ENCODE peak calls at places on chromosomes 6 and 20, in eight cellular contexts. M is GM23338, D is mesendoderm, Y is cardiac muscle cell, J is body of pancreas, P is sigmoid colon, X is HL-60, F is lower lobe of right lung. U is an unnamed sample.

GRCh38 chr20:32522775-32523612 is 62.1 kb downstream of the NOL4L start:
- DNase-seq in D (no peak), J (no peak), X (no peak), Y (no peak), F (peak; percentile 31), P (no peak), M (no peak), U (no peak)

GRCh38 chr20:38272961-38273360 is 12.4 kb upstream of the KIAA1755 start:
- DNase-seq in X (no peak), Y (no peak), P (peak; percentile 52), J (no peak), D (no peak), F (no peak), M (no peak), U (no peak)

GRCh38 chr6:101257163-101257562 is 136.3 kb upstream of the GRIK2 start:
- DNase-seq in F (no peak), P (no peak), M (no peak), J (no peak), Y (no peak), X (no peak), D (no peak), U (no peak)

GRCh38 chr20:59020938-59021551 is 1.8 kb downstream of the TUBB1 start:
- DNase-seq in M (no peak), P (no peak), X (no peak), D (peak; percentile 30), F (no peak), J (no peak), Y (peak; percentile 27), U (peak; percentile 18)

GRCh38 chr6:160730911-160731310 is 28.9 kb downstream of the PLG start:
- DNase-seq in F (no peak), J (peak; percentile 10), P (no peak), X (no peak), Y (peak; percentile 26), D (peak; percentile 62), M (peak; percentile 74), U (peak; percentile 31)

GRCh38 chr6:24412294-24412693 is 9.6 kb downstream of the MRS2 start:
- DNase-seq in J (no peak), D (no peak), Y (no peak), F (no peak), X (no peak), M (no peak), P (no peak), U (no peak)

GRCh38 chr20:11920083-11920482 is 2.4 kb downstream of the BTBD3 start:
- DNase-seq in F (no peak), P (no peak), D (no peak), Y (no peak), M (no peak), X (no peak), J (no peak), U (no peak)

GRCh38 chr20:461254-462198 is 807 bp downstream of the TBC1D20 start:
- DNase-seq in M (peak; percentile 66), D (peak; percentile 60), Y (peak; percentile 74), F (peak; percentile 75), J (peak; percentile 60), P (peak; percentile 77), X (no peak), U (peak; percentile 88)

GRCh38 chr20:4018015-4018748 is 2.8 kb upstream of the RNF24 start:
- DNase-seq in Y (no peak), P (no peak), F (no peak), X (no peak), D (no peak), J (no peak), M (no peak), U (no peak)

GRCh38 chr6:84777888-84778287 is 13.5 kb upstream of the TBX18 start:
- DNase-seq in X (no peak), D (no peak), M (no peak), P (no peak), F (no peak), Y (no peak), J (no peak), U (no peak)

GRCh38 chr6:4189249-4189648 is 53.9 kb upstream of the ECI2 start:
- DNase-seq in Y (no peak), P (no peak), X (no peak), J (no peak), F (no peak), D (no peak), M (no peak), U (no peak)

GRCh38 chr6:41604006-41604405 is 34.3 kb upstream of the MDFI start:
- DNase-seq in J (no peak), X (no peak), F (no peak), P (peak; percentile 41), D (no peak), M (no peak), Y (no peak), U (no peak)

GRCh38 chr20:62119101-62119500 is 3.2 kb upstream of the LSM14B start:
- DNase-seq in F (no peak), X (no peak), D (no peak), P (no peak), Y (no peak), J (no peak), M (no peak), U (no peak)

GRCh38 chr6:51432481-51432880 is 613.8 kb downstream of the TFAP2B start:
- DNase-seq in X (no peak), M (no peak), D (no peak), J (no peak), P (no peak), Y (no peak), F (no peak), U (no peak)

GRCh38 chr20:62411479-62412193 is 4.6 kb upstream of the CABLES2 start:
- DNase-seq in D (no peak), M (no peak), Y (no peak), J (no peak), P (no peak), F (no peak), X (no peak), U (no peak)

GRCh38 chr20:62502496-62503095 is 26.8 kb upstream of the GATA5 start:
- DNase-seq in X (no peak), D (no peak), P (no peak), Y (no peak), F (no peak), M (no peak), J (no peak), U (no peak)

GRCh38 chr6:132950556-132950955 is 136.2 kb downstream of the RPS12 start:
- DNase-seq in J (no peak), P (no peak), Y (no peak), F (no peak), M (no peak), X (no peak), D (no peak), U (no peak)

GRCh38 chr20:59608396-59608795 is 4.1 kb downstream of the PHACTR3 start:
- DNase-seq in F (no peak), Y (no peak), J (no peak), X (no peak), D (no peak), M (no peak), P (no peak), U (no peak)

GRCh38 chr6:72741083-72741482 is 119.2 kb downstream of the KCNQ5 start:
- DNase-seq in D (no peak), X (no peak), F (no peak), M (no peak), Y (no peak), P (no peak), J (no peak), U (no peak)

GRCh38 chr20:23156170-23156841 is 70.2 kb upstream of the CD93 start:
- DNase-seq in J (no peak), D (no peak), Y (no peak), F (peak; percentile 76), X (peak; percentile 79), P (peak; percentile 77), M (no peak), U (no peak)

GRCh38 chr6:43757966-43758616 is 11.9 kb upstream of the VEGFA start:
- DNase-seq in D (no peak), X (no peak), Y (no peak), F (peak; percentile 44), P (peak; percentile 33), J (no peak), M (no peak), U (no peak)

GRCh38 chr6:169957351-169957963 is 206.0 kb downstream of the ERMARD start:
- DNase-seq in F (no peak), X (no peak), M (no peak), J (peak; percentile 5), D (no peak), P (peak; percentile 62), Y (no peak), U (peak; percentile 34)

GRCh38 chr20:47265984-47266383 is 90.5 kb downstream of the ZMYND8 start:
- DNase-seq in X (no peak), P (no peak), M (no peak), Y (no peak), J (no peak), F (no peak), D (no peak), U (no peak)

DNA sequence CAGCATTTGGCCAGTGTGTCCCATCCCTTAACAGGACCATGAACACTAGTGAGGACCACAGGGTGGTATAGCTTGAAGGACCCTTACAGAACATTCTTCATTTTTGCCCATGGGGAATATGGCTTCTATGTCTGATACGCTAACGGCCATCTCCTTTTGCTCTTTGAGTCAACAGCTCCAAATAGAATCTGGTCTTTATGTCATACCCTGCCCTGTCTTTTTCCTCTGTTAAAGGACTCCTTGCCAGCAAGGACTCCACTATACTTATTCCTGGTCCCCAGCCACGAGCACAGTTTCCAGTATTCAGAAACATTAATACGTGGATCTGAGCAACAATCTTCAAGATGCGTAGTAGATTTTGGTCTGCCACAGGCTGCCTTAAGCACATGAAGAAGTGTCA is 22.5 kb downstream of the SERPINB1 start:
- DNase-seq in M (no peak), D (no peak), F (no peak), Y (no peak), J (no peak), P (no peak), X (no peak), U (no peak)
- H3K4me3 ChIP-seq in M (no peak overlapping the region), D (no peak overlapping the region), F (no peak overlapping the region), Y (no peak overlapping the region), J (no peak overlapping the region), P (no peak overlapping the region), X (no peak overlapping the region), U (no peak overlapping the region)

GRCh38 chr20:1478566-1478965 is 11.9 kb upstream of the NSFL1C start:
- DNase-seq in D (no peak), Y (no peak), X (no peak), F (no peak), J (no peak), M (no peak), P (no peak), U (no peak)
- H3K27me3 ChIP-seq in D (no peaks in the 10 kb centered on the region), Y (peaks cover 2% of the 10 kb centered on the region), X (no peaks in the 10 kb centered on the region), F (peaks cover 5% of the 10 kb centered on the region), J (no peaks in the 10 kb centered on the region), M (no peaks in the 10 kb centered on the region), P (no peaks in the 10 kb centered on the region), U (no peaks in the 10 kb centered on the region)

DNA sequence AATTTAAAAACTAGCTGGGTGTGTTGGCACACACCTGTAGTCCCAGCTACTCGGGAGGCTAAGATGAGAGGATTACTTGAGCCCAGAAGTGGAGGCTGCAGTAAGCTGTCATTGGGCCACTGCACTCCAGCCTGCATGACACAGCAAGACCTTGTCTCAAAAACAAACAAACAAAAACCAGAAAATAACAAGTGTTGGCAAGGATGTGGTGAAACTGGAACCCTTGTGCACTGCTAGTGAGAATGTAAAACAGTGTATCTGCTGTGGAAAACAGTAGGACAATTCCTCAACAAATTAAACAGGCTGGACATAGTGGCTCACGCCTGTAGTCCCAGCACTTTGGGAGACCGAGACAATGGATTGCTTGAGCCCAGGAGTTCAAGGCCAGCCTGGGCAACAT is 3.5 kb downstream of the UQCC1 start:
- DNase-seq in Y (no peak), X (no peak), D (no peak), P (no peak), F (no peak), M (no peak), J (no peak), U (no peak)
- H3K4me3 ChIP-seq in Y (no peak overlapping the region), X (no peak overlapping the region), D (no peak overlapping the region), P (no peak overlapping the region), F (no peak overlapping the region), M (no peak overlapping the region), J (no peak overlapping the region), U (no peak overlapping the region)

GRCh38 chr20:36277546-36277945 is 28.6 kb upstream of the DLGAP4 start:
- DNase-seq in Y (no peak), M (no peak), P (peak; percentile 20), F (no peak), X (no peak), J (no peak), D (no peak), U (peak; percentile 8)
- H3K27me3 ChIP-seq in Y (no peaks in the 10 kb centered on the region), M (no peaks in the 10 kb centered on the region), P (no peaks in the 10 kb centered on the region), F (peaks cover 35% of the 10 kb centered on the region), X (no peaks in the 10 kb centered on the region), J (no peaks in the 10 kb centered on the region), D (no peaks in the 10 kb centered on the region), U (no peaks in the 10 kb centered on the region)

U was measured in H7.